ENCODE peak calls at places on chromosomes 1 and 21, in four cellular contexts. One of them, this sample, is unnamed.

GRCh38 chr1:960371-961131 is at the start of gene KLHL17:
- DNase-seq in PC-3: peak
- DNase-seq in A549: peak
- DNase-seq in GM13976: peak
- DNase-seq in this sample: no peak

GRCh38 chr1:27862671-27863551 is 9.4 kb upstream of the THEMIS2 start:
- DNase-seq in GM13976: peak
- DNase-seq in A549: peak
- DNase-seq in PC-3: peak
- DNase-seq in this sample: no peak

GRCh38 chr21:44999972-45000636 is 60.3 kb downstream of the SLX9 start:
- DNase-seq in GM13976: no peak
- DNase-seq in A549: no peak
- DNase-seq in PC-3: no peak
- DNase-seq in this sample: no peak

GRCh38 chr21:20822559-20823133 is 175.6 kb upstream of the NCAM2 start:
- DNase-seq in A549: no peak
- DNase-seq in GM13976: no peak
- DNase-seq in PC-3: no peak
- DNase-seq in this sample: no peak

GRCh38 chr1:75396745-75397144 is 214.2 kb downstream of the SLC44A5 start:
- DNase-seq in GM13976: no peak
- DNase-seq in PC-3: no peak
- DNase-seq in A549: no peak
- DNase-seq in this sample: no peak

GRCh38 chr1:20138961-20139550 is at the start of gene PLA2G2F:
- DNase-seq in A549: no peak
- DNase-seq in PC-3: no peak
- DNase-seq in GM13976: no peak
- DNase-seq in this sample: no peak

GRCh38 chr1:219542828-219543518 is 69.9 kb downstream of the ZC3H11B start:
- DNase-seq in A549: no peak
- DNase-seq in PC-3: peak
- DNase-seq in GM13976: no peak
- DNase-seq in this sample: no peak

GRCh38 chr1:112981461-112982233 is 25.7 kb upstream of the SLC16A1 start:
- DNase-seq in GM13976: no peak
- DNase-seq in PC-3: no peak
- DNase-seq in A549: no peak
- DNase-seq in this sample: no peak

GRCh38 chr1:154767315-154768240 is 102.5 kb downstream of the KCNN3 start:
- DNase-seq in GM13976: no peak
- DNase-seq in A549: no peak
- DNase-seq in PC-3: no peak
- DNase-seq in this sample: no peak

GRCh38 chr1:29883986-29884385 is 647.7 kb downstream of the PTPRU start:
- DNase-seq in GM13976: no peak
- DNase-seq in A549: no peak
- DNase-seq in PC-3: no peak
- DNase-seq in this sample: no peak

GRCh38 chr1:92484472-92485373 is 2.0 kb downstream of the GFI1 start:
- DNase-seq in PC-3: peak
- DNase-seq in GM13976: peak
- DNase-seq in A549: peak
- DNase-seq in this sample: no peak

GRCh38 chr1:31931241-31932225 is 6.6 kb downstream of the PTP4A2 start:
- DNase-seq in GM13976: no peak
- DNase-seq in A549: no peak
- DNase-seq in PC-3: peak
- DNase-seq in this sample: no peak

GRCh38 chr1:202807367-202807925 is 775 bp downstream of the KDM5B start:
- DNase-seq in A549: peak
- DNase-seq in GM13976: peak
- DNase-seq in PC-3: no peak
- DNase-seq in this sample: no peak

GRCh38 chr1:19149736-19150135 is 60.3 kb downstream of the UBR4 start:
- DNase-seq in GM13976: no peak
- DNase-seq in A549: no peak
- DNase-seq in PC-3: no peak
- DNase-seq in this sample: no peak

GRCh38 chr1:8122477-8123407 is 96.6 kb upstream of the ERRFI1 start:
- DNase-seq in A549: no peak
- DNase-seq in PC-3: peak
- DNase-seq in GM13976: no peak
- DNase-seq in this sample: no peak

GRCh38 chr1:19869929-19870328 is 12.3 kb upstream of the OTUD3 start:
- DNase-seq in A549: no peak
- DNase-seq in GM13976: no peak
- DNase-seq in PC-3: peak
- DNase-seq in this sample: no peak

GRCh38 chr1:183070923-183071618 is 47.9 kb downstream of the LAMC1 start:
- DNase-seq in GM13976: peak
- DNase-seq in A549: no peak
- DNase-seq in PC-3: peak
- DNase-seq in this sample: no peak
- TF ChIP-seq CTCF in GM13976: no peak
- TF ChIP-seq CTCF in A549: no peak
- TF ChIP-seq CTCF in PC-3: no peak
- TF ChIP-seq CTCF in this sample: no peak

DNA sequence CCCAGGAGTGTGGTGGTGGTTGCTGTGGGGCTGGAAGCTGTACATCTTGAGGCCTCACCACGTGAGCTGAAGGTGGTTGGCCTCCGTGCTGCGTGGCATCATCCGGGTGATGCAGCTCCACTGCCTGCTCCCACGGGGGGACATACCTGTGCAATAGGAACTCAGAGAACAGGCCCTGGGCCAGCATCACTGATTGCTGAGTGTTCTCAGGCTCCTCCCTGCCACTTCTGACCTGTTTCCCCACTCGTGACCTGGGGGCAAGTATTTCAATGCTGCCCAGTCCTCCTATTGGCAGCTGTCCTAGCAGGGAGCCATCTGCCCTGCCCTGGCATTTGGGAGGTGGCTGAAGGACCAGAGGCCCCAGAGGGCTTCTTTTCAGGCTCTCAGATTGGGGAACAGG is 26.1 kb downstream of the PTPRF start:
- DNase-seq in PC-3: no peak
- DNase-seq in GM13976: no peak
- DNase-seq in A549: no peak
- DNase-seq in this sample: no peak
- TF ChIP-seq CTCF in PC-3: no peak
- TF ChIP-seq CTCF in GM13976: no peak
- TF ChIP-seq CTCF in A549: no peak
- TF ChIP-seq CTCF in this sample: no peak

GRCh38 chr1:235030919-235031596 is 97.6 kb downstream of the TOMM20 start:
- DNase-seq in PC-3: no peak
- DNase-seq in GM13976: no peak
- DNase-seq in A549: no peak
- DNase-seq in this sample: no peak

GRCh38 chr1:235027076-235027861 is 101.4 kb downstream of the TOMM20 start:
- DNase-seq in A549: no peak
- DNase-seq in PC-3: no peak
- DNase-seq in GM13976: no peak
- DNase-seq in this sample: no peak

GRCh38 chr1:235024706-235025421 is 103.8 kb downstream of the TOMM20 start:
- DNase-seq in PC-3: no peak
- DNase-seq in GM13976: no peak
- DNase-seq in A549: no peak
- DNase-seq in this sample: no peak

GRCh38 chr1:235025422-235025984 is 103.1 kb downstream of the TOMM20 start:
- DNase-seq in PC-3: no peak
- DNase-seq in A549: no peak
- DNase-seq in GM13976: no peak
- DNase-seq in this sample: no peak

GRCh38 chr1:235027862-235028250 is 100.8 kb downstream of the TOMM20 start:
- DNase-seq in PC-3: no peak
- DNase-seq in A549: no peak
- DNase-seq in GM13976: no peak
- DNase-seq in this sample: no peak
- TF ChIP-seq CTCF in PC-3: no peak
- TF ChIP-seq CTCF in A549: no peak
- TF ChIP-seq CTCF in GM13976: no peak
- TF ChIP-seq CTCF in this sample: no peak

GRCh38 chr1:196355206-196355786 is 252.9 kb downstream of the KCNT2 start:
- DNase-seq in GM13976: no peak
- DNase-seq in PC-3: peak
- DNase-seq in A549: peak
- DNase-seq in this sample: no peak
- TF ChIP-seq CTCF in GM13976: no peak
- TF ChIP-seq CTCF in PC-3: peak
- TF ChIP-seq CTCF in A549: peak
- TF ChIP-seq CTCF in this sample: no peak

This sample was measured in omental fat pad.